ENCODE peak calls at places on chromosomes 4 and X, in nine cellular contexts. One of them, this sample, is unnamed.

GRCh38 chrX:45716747-45717146 is 516.1 kb upstream of the DIPK2B start:
- DNase-seq in bronchial epithelial cell: no peak
- DNase-seq in NCI-H2081: no peak
- DNase-seq in effector memory CD8-positive, alpha-beta T cell: no peak
- DNase-seq in lower lobe of right lung: no peak
- DNase-seq in NCI-H1436: no peak
- DNase-seq in NCI-H1417: no peak
- DNase-seq in left ventricle myocardium superior: no peak
- DNase-seq in T-helper 17 cell: no peak
- DNase-seq in this sample: no peak

GRCh38 chr4:52069566-52069965 is 18.5 kb downstream of the SPATA18 start:
- DNase-seq in effector memory CD8-positive, alpha-beta T cell: no peak
- DNase-seq in NCI-H2081: no peak
- DNase-seq in left ventricle myocardium superior: no peak
- DNase-seq in T-helper 17 cell: no peak
- DNase-seq in lower lobe of right lung: no peak
- DNase-seq in NCI-H1417: no peak
- DNase-seq in NCI-H1436: no peak
- DNase-seq in bronchial epithelial cell: no peak
- DNase-seq in this sample: no peak

GRCh38 chrX:48713847-48714246 is 17.3 kb downstream of the SUV39H1 start:
- DNase-seq in bronchial epithelial cell: no peak
- DNase-seq in effector memory CD8-positive, alpha-beta T cell: no peak
- DNase-seq in NCI-H2081: no peak
- DNase-seq in T-helper 17 cell: no peak
- DNase-seq in NCI-H1436: no peak
- DNase-seq in NCI-H1417: no peak
- DNase-seq in left ventricle myocardium superior: no peak
- DNase-seq in lower lobe of right lung: no peak
- DNase-seq in this sample: no peak

GRCh38 chrX:153352858-153353257 is 18.9 kb downstream of the ZNF275 start:
- DNase-seq in NCI-H1417: no peak
- DNase-seq in bronchial epithelial cell: no peak
- DNase-seq in left ventricle myocardium superior: no peak
- DNase-seq in NCI-H1436: no peak
- DNase-seq in NCI-H2081: no peak
- DNase-seq in lower lobe of right lung: no peak
- DNase-seq in T-helper 17 cell: no peak
- DNase-seq in effector memory CD8-positive, alpha-beta T cell: no peak
- DNase-seq in this sample: no peak

GRCh38 chr4:173262363-173262762 is 71.8 kb downstream of the HMGB2 start:
- DNase-seq in T-helper 17 cell: no peak
- DNase-seq in lower lobe of right lung: no peak
- DNase-seq in bronchial epithelial cell: no peak
- DNase-seq in NCI-H1436: no peak
- DNase-seq in NCI-H1417: no peak
- DNase-seq in NCI-H2081: no peak
- DNase-seq in left ventricle myocardium superior: no peak
- DNase-seq in effector memory CD8-positive, alpha-beta T cell: no peak
- DNase-seq in this sample: no peak

GRCh38 chr4:72208421-72209075 is 176.7 kb downstream of the NPFFR2 start:
- DNase-seq in T-helper 17 cell: no peak
- DNase-seq in bronchial epithelial cell: peak; percentile 74
- DNase-seq in NCI-H1436: no peak
- DNase-seq in effector memory CD8-positive, alpha-beta T cell: no peak
- DNase-seq in left ventricle myocardium superior: no peak
- DNase-seq in NCI-H2081: no peak
- DNase-seq in lower lobe of right lung: no peak
- DNase-seq in NCI-H1417: no peak
- DNase-seq in this sample: no peak

GRCh38 chr4:128288689-128289106 is 1.1 kb upstream of the PGRMC2 start:
- DNase-seq in bronchial epithelial cell: peak; percentile 86
- DNase-seq in T-helper 17 cell: no peak
- DNase-seq in effector memory CD8-positive, alpha-beta T cell: peak; percentile 42
- DNase-seq in NCI-H2081: peak; percentile 52
- DNase-seq in lower lobe of right lung: no peak
- DNase-seq in NCI-H1436: peak; percentile 43
- DNase-seq in left ventricle myocardium superior: no peak
- DNase-seq in NCI-H1417: peak; percentile 31
- DNase-seq in this sample: peak; percentile 35

GRCh38 chrX:43166874-43167273 is 388.9 kb upstream of the PPP1R2C start:
- DNase-seq in bronchial epithelial cell: peak; percentile 76
- DNase-seq in lower lobe of right lung: no peak
- DNase-seq in T-helper 17 cell: no peak
- DNase-seq in NCI-H1417: no peak
- DNase-seq in NCI-H1436: peak; percentile 29
- DNase-seq in effector memory CD8-positive, alpha-beta T cell: no peak
- DNase-seq in NCI-H2081: peak; percentile 85
- DNase-seq in left ventricle myocardium superior: no peak
- DNase-seq in this sample: no peak

GRCh38 chrX:69028761-69029120 is 136.5 kb downstream of the PJA1 start:
- DNase-seq in NCI-H1417: no peak
- DNase-seq in left ventricle myocardium superior: no peak
- DNase-seq in bronchial epithelial cell: peak; percentile 58
- DNase-seq in NCI-H1436: no peak
- DNase-seq in effector memory CD8-positive, alpha-beta T cell: no peak
- DNase-seq in T-helper 17 cell: no peak
- DNase-seq in NCI-H2081: no peak
- DNase-seq in lower lobe of right lung: no peak
- DNase-seq in this sample: no peak

GRCh38 chr4:145003675-145004074 is 94.3 kb downstream of the ANAPC10 start:
- DNase-seq in NCI-H1436: no peak
- DNase-seq in NCI-H1417: no peak
- DNase-seq in left ventricle myocardium superior: no peak
- DNase-seq in T-helper 17 cell: no peak
- DNase-seq in NCI-H2081: no peak
- DNase-seq in effector memory CD8-positive, alpha-beta T cell: no peak
- DNase-seq in bronchial epithelial cell: peak; percentile 47
- DNase-seq in lower lobe of right lung: no peak
- DNase-seq in this sample: no peak

GRCh38 chr4:3484057-3484973 is 21.2 kb downstream of the DOK7 start:
- DNase-seq in NCI-H2081: peak; percentile 59
- DNase-seq in left ventricle myocardium superior: peak; percentile 90
- DNase-seq in NCI-H1436: no peak
- DNase-seq in T-helper 17 cell: no peak
- DNase-seq in bronchial epithelial cell: peak; percentile 92
- DNase-seq in lower lobe of right lung: no peak
- DNase-seq in NCI-H1417: peak; percentile 41
- DNase-seq in effector memory CD8-positive, alpha-beta T cell: no peak
- DNase-seq in this sample: no peak

GRCh38 chrX:38940547-38940946 is 139.3 kb downstream of the MID1IP1 start:
- DNase-seq in NCI-H1436: no peak
- DNase-seq in effector memory CD8-positive, alpha-beta T cell: no peak
- DNase-seq in lower lobe of right lung: no peak
- DNase-seq in bronchial epithelial cell: peak; percentile 59
- DNase-seq in left ventricle myocardium superior: no peak
- DNase-seq in NCI-H1417: no peak
- DNase-seq in NCI-H2081: no peak
- DNase-seq in T-helper 17 cell: no peak
- DNase-seq in this sample: no peak

GRCh38 chr4:165079476-165079875 is 25.8 kb downstream of the TRIM75 start:
- DNase-seq in bronchial epithelial cell: peak; percentile 68
- DNase-seq in effector memory CD8-positive, alpha-beta T cell: no peak
- DNase-seq in lower lobe of right lung: no peak
- DNase-seq in NCI-H1417: peak; percentile 50
- DNase-seq in NCI-H2081: peak; percentile 76
- DNase-seq in NCI-H1436: peak; percentile 11
- DNase-seq in left ventricle myocardium superior: peak; percentile 57
- DNase-seq in T-helper 17 cell: no peak
- DNase-seq in this sample: no peak

GRCh38 chr4:82850684-82851083 is 40.3 kb downstream of the SEC31A start:
- DNase-seq in NCI-H1417: no peak
- DNase-seq in effector memory CD8-positive, alpha-beta T cell: no peak
- DNase-seq in left ventricle myocardium superior: no peak
- DNase-seq in NCI-H2081: no peak
- DNase-seq in bronchial epithelial cell: no peak
- DNase-seq in NCI-H1436: no peak
- DNase-seq in T-helper 17 cell: no peak
- DNase-seq in lower lobe of right lung: no peak
- DNase-seq in this sample: no peak